ENCODE peak calls at places on chromosomes 4 and X, in four cellular contexts. One of them, this sample, is unnamed.

GRCh38 chr4:26803462-26803861 is 57.2 kb upstream of the STIM2 start:
- DNase-seq in K562: no peak
- DNase-seq in A549: no peak
- DNase-seq in HepG2: no peak
- DNase-seq in this sample: no peak

GRCh38 chrX:153981231-153981630 is 8.7 kb downstream of the TMEM187 start:
- DNase-seq in K562: no peak
- DNase-seq in A549: no peak
- DNase-seq in HepG2: no peak
- DNase-seq in this sample: no peak

GRCh38 chr4:55372259-55372658 is 23.5 kb upstream of the TMEM165 start:
- DNase-seq in K562: no peak
- DNase-seq in A549: no peak
- DNase-seq in HepG2: no peak
- DNase-seq in this sample: no peak

GRCh38 chrX:112834016-112834855 is 6.4 kb downstream of the AMOT start:
- DNase-seq in K562: no peak
- DNase-seq in A549: no peak
- DNase-seq in HepG2: no peak
- DNase-seq in this sample: no peak

GRCh38 chrX:39875834-39876625 is 221.7 kb downstream of the BCOR start:
- DNase-seq in K562: no peak
- DNase-seq in A549: no peak
- DNase-seq in HepG2: no peak
- DNase-seq in this sample: no peak

GRCh38 chrX:135484636-135485289 is 35.7 kb upstream of the INTS6L start:
- DNase-seq in K562: peak
- DNase-seq in A549: peak
- DNase-seq in HepG2: peak
- DNase-seq in this sample: no peak

GRCh38 chrX:110178179-110178865 is 139.6 kb downstream of the AMMECR1 start:
- DNase-seq in K562: peak
- DNase-seq in A549: no peak
- DNase-seq in HepG2: no peak
- DNase-seq in this sample: no peak

GRCh38 chr4:55363618-55364420 is 17.8 kb downstream of the SRD5A3 start:
- DNase-seq in K562: no peak
- DNase-seq in A549: no peak
- DNase-seq in HepG2: no peak
- DNase-seq in this sample: no peak

GRCh38 chrX:49970699-49971098 is 48.3 kb downstream of the CLCN5 start:
- DNase-seq in K562: no peak
- DNase-seq in A549: no peak
- DNase-seq in HepG2: no peak
- DNase-seq in this sample: no peak

GRCh38 chr4:155777971-155778710 is 19.3 kb downstream of the GUCY1B1 start:
- DNase-seq in K562: no peak
- DNase-seq in A549: no peak
- DNase-seq in HepG2: no peak
- DNase-seq in this sample: no peak

GRCh38 chr4:182258441-182259031 is 15.3 kb downstream of the TENM3 start:
- DNase-seq in K562: no peak
- DNase-seq in A549: no peak
- DNase-seq in HepG2: no peak
- DNase-seq in this sample: no peak

GRCh38 chr4:73166212-73166611 is 92.4 kb downstream of the ANKRD17 start:
- DNase-seq in K562: no peak
- DNase-seq in A549: no peak
- DNase-seq in HepG2: no peak
- DNase-seq in this sample: no peak

GRCh38 chr4:152255437-152255836 is 280.5 kb downstream of the FBXW7 start:
- DNase-seq in K562: no peak
- DNase-seq in A549: no peak
- DNase-seq in HepG2: no peak
- DNase-seq in this sample: no peak

GRCh38 chr4:129474698-129475097 is 378.7 kb downstream of the C4orf33 start:
- DNase-seq in K562: no peak
- DNase-seq in A549: no peak
- DNase-seq in HepG2: no peak
- DNase-seq in this sample: no peak

GRCh38 chrX:114077773-114078172 is 506.1 kb upstream of the HTR2C start:
- DNase-seq in K562: no peak
- DNase-seq in A549: no peak
- DNase-seq in HepG2: no peak
- DNase-seq in this sample: no peak

GRCh38 chrX:122941801-122942200 is 242.3 kb upstream of the GRIA3 start:
- DNase-seq in K562: no peak
- DNase-seq in A549: no peak
- DNase-seq in HepG2: no peak
- DNase-seq in this sample: no peak

GRCh38 chr4:98262431-98262830 is 1.2 kb downstream of the RAP1GDS1 start:
- DNase-seq in K562: peak
- DNase-seq in A549: no peak
- DNase-seq in HepG2: no peak
- DNase-seq in this sample: no peak

GRCh38 chrX:12239356-12240082 is 101.2 kb downstream of the FRMPD4 start:
- DNase-seq in K562: no peak
- DNase-seq in A549: no peak
- DNase-seq in HepG2: no peak
- DNase-seq in this sample: no peak

GRCh38 chr4:80465238-80465637 is 129.7 kb downstream of the CFAP299 start:
- DNase-seq in K562: no peak
- DNase-seq in A549: no peak
- DNase-seq in HepG2: no peak
- DNase-seq in this sample: no peak

GRCh38 chr4:15201782-15202181 is 199.5 kb downstream of the CPEB2 start:
- DNase-seq in K562: no peak
- DNase-seq in A549: no peak
- DNase-seq in HepG2: no peak
- DNase-seq in this sample: no peak

GRCh38 chr4:98653890-98654867 is 4.2 kb downstream of the TSPAN5 start:
- DNase-seq in K562: no peak
- DNase-seq in A549: peak
- DNase-seq in HepG2: no peak
- DNase-seq in this sample: no peak

GRCh38 chr4:125994024-125994423 is 679.3 kb downstream of the FAT4 start:
- DNase-seq in K562: no peak
- DNase-seq in A549: no peak
- DNase-seq in HepG2: no peak
- DNase-seq in this sample: no peak

GRCh38 chr4:73589261-73589847 is 30.9 kb downstream of the RASSF6 start:
- DNase-seq in K562: peak
- DNase-seq in A549: no peak
- DNase-seq in HepG2: no peak
- DNase-seq in this sample: no peak

GRCh38 chrX:13899607-13900006 is 82.7 kb upstream of the GPM6B start:
- DNase-seq in K562: no peak
- DNase-seq in A549: peak
- DNase-seq in HepG2: no peak
- DNase-seq in this sample: no peak

GRCh38 chrX:136738049-136738729 is 42.5 kb downstream of the ARHGEF6 start:
- DNase-seq in K562: no peak
- DNase-seq in A549: no peak
- DNase-seq in HepG2: no peak
- DNase-seq in this sample: no peak

GRCh38 chrX:29024813-29025342 is 437.6 kb downstream of the IL1RAPL1 start:
- DNase-seq in K562: no peak
- DNase-seq in A549: no peak
- DNase-seq in HepG2: no peak
- DNase-seq in this sample: no peak

GRCh38 chrX:124719060-124719459 is 372.7 kb downstream of the SH2D1A start:
- DNase-seq in K562: no peak
- DNase-seq in A549: no peak
- DNase-seq in HepG2: peak
- DNase-seq in this sample: no peak

DNA sequence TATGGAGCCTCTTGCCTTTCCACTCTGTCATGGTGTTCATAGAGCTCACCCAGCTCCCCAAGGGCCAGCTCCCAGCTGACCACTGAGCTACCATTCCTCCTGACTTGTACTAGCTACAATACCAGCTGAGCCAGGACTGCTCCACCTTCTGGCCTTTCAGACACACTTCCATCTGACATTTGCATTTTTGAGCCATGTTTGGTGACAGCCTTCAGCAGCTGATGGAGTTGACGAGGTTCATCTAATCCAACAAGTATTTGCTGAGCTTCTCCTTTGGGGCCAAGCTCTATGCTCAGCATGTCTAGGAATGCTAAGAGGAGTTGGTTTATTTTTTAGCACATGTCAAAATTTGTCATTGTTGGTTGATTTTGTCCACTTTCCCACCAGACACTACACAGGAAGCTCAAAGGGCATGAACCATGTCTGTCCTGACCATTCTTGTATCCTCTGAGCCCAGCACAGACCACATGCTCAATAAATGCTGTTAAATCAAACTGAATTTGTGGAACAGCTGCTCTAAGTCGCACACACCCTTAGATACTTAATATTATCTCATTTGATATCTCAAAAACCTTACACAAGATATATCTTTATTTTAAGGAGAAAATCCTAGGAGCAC is 142.6 kb upstream of the PPARGC1A start:
- DNase-seq in K562: peak
- DNase-seq in A549: peak
- DNase-seq in HepG2: peak
- DNase-seq in this sample: no peak
- TF ChIP-seq USF2 in K562: no peak
- TF ChIP-seq USF2 in A549: no peak
- TF ChIP-seq USF2 in HepG2: no peak
- TF ChIP-seq USF2 in this sample: no peak

GRCh38 chr4:986949-987688 is at the start of gene IDUA:
- DNase-seq in K562: peak
- DNase-seq in A549: peak
- DNase-seq in HepG2: peak
- DNase-seq in this sample: no peak
- TF ChIP-seq PHF8 in K562: peak
- TF ChIP-seq PHF8 in A549: no peak
- TF ChIP-seq PHF8 in HepG2: peak
- TF ChIP-seq PHF8 in this sample: no peak

GRCh38 chr4:93828332-93828829 is at the start of gene ATOH1:
- DNase-seq in K562: no peak
- DNase-seq in A549: peak
- DNase-seq in HepG2: no peak
- DNase-seq in this sample: no peak

GRCh38 chr4:93829531-93830089 is 1.1 kb downstream of the ATOH1 start:
- DNase-seq in K562: no peak
- DNase-seq in A549: no peak
- DNase-seq in HepG2: no peak
- DNase-seq in this sample: peak

GRCh38 chr4:93827272-93827947 is 1.1 kb upstream of the ATOH1 start:
- DNase-seq in K562: no peak
- DNase-seq in A549: no peak
- DNase-seq in HepG2: no peak
- DNase-seq in this sample: peak

GRCh38 chr4:93830090-93830818 is 1.7 kb downstream of the ATOH1 start:
- DNase-seq in K562: no peak
- DNase-seq in A549: no peak
- DNase-seq in HepG2: no peak
- DNase-seq in this sample: no peak

GRCh38 chr4:93828830-93829530 is 427 bp downstream of the ATOH1 start:
- DNase-seq in K562: no peak
- DNase-seq in A549: no peak
- DNase-seq in HepG2: no peak
- DNase-seq in this sample: peak
- TF ChIP-seq USF2 in K562: no peak
- TF ChIP-seq USF2 in A549: no peak
- TF ChIP-seq USF2 in HepG2: no peak
- TF ChIP-seq USF2 in this sample: no peak

GRCh38 chr4:38139187-38139586 is 179.0 kb downstream of the PTTG2 start:
- DNase-seq in K562: no peak
- DNase-seq in A549: no peak
- DNase-seq in HepG2: no peak
- DNase-seq in this sample: no peak
- TF ChIP-seq PHF8 in K562: no peak
- TF ChIP-seq PHF8 in A549: no peak
- TF ChIP-seq PHF8 in HepG2: no peak
- TF ChIP-seq PHF8 in this sample: no peak

DNA sequence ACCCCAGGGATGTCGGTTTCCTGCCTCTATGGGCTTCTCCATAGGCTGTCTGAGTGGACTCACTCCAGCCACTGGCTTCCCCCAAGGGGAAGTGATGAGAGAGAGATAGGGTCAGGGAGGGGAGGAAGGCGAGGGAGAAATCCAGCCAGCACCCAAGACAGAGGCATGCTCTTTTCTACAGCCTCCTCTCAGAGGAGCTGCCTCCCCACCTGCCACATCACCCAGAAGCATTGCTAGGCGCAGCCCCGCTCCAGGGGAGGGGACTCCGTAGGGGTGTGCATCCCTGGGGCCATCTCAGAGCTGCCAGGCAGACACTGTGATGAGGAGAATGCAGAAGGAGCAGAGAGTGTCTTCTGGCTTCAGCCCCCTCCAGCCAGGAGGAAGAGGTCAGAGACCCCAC is 109.5 kb upstream of the NKX1-1 start:
- DNase-seq in K562: no peak
- DNase-seq in A549: no peak
- DNase-seq in HepG2: no peak
- DNase-seq in this sample: no peak
- TF ChIP-seq USF2 in K562: no peak
- TF ChIP-seq USF2 in A549: no peak
- TF ChIP-seq USF2 in HepG2: no peak
- TF ChIP-seq USF2 in this sample: no peak

DNA sequence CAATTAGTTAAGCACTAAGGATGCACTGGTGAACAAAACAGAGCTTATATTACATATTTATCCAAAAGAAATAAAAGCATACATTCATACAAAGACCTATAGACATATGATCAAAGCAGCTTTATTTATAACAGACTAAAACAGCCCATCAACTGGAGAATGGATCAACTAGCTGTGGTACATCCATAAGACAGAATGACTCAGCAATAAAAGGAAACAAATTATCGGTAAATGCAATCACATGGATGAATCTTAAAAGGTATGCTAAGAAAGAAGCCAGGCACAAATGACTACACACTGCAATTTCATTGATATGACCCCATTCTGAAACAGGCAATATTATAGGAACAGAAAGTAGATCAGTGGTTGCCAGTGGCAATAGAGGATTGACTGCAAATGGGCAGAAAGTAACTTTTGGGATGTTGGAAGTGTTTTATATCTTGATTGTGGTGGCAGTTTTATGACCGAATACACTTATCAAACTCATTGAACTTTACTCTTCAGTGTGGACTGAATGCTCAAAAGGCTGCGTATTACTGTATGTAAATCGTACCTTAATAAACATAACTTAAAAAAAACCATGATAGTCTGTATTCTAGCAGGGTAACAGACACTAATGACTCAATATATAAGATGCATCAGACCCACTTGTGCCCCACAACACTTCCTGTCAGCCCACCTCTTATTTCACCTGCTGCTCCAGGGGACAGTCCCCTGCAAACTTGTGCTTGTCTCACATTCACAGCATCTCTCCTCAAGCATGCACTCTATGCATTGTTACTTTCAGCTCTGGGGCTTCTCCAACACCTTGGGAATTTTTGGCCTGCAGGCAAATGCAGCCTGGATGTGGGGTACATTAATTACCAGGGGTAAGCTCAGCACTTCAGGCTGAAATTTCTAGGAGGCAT is 59.1 kb downstream of the MID1IP1 start:
- DNase-seq in K562: no peak
- DNase-seq in A549: no peak
- DNase-seq in HepG2: no peak
- DNase-seq in this sample: no peak
- TF ChIP-seq PHF8 in K562: no peak
- TF ChIP-seq PHF8 in A549: no peak
- TF ChIP-seq PHF8 in HepG2: no peak
- TF ChIP-seq PHF8 in this sample: no peak

This sample was measured in H1.